ENCODE peak calls at places on chromosome 4, in five cellular contexts. H is GM13977, P is tibial nerve, K is spleen, V is bronchial epithelial cell. Z is an unnamed sample.

GRCh38 chr4:116110713-116111112 is 974.7 kb downstream of the TRAM1L1 start:
- DNase-seq in P (no peak), K (no peak), V (no peak), H (no peak), Z (no peak)

GRCh38 chr4:139875456-139875855 is 209.8 kb downstream of the MGST2 start:
- DNase-seq in V (no peak), H (no peak), P (no peak), K (no peak), Z (no peak)

GRCh38 chr4:101865501-101866062 is 75.1 kb downstream of the BANK1 start:
- DNase-seq in K (no peak), P (no peak), H (no peak), V (peak), Z (no peak)

GRCh38 chr4:48337726-48338125 is 3.6 kb upstream of the SLAIN2 start:
- DNase-seq in H (no peak), K (no peak), V (peak), P (no peak), Z (no peak)

GRCh38 chr4:7398788-7399432 is 35.8 kb downstream of the PSAPL1 start:
- DNase-seq in V (no peak), P (no peak), H (no peak), K (no peak), Z (no peak)

GRCh38 chr4:12239897-12240636 is 811.4 kb upstream of the HS3ST1 start:
- DNase-seq in K (no peak), P (no peak), V (no peak), H (no peak), Z (no peak)

GRCh38 chr4:15936495-15936894 is 2.0 kb downstream of the FGFBP1 start:
- DNase-seq in H (no peak), K (no peak), V (peak), P (no peak), Z (no peak)

GRCh38 chr4:186131935-186132334 is 27.4 kb downstream of the FAM149A start:
- DNase-seq in V (no peak), K (no peak), P (no peak), H (no peak), Z (no peak)

GRCh38 chr4:137674066-137674465 is 141.8 kb upstream of the PCDH18 start:
- DNase-seq in P (no peak), V (peak), K (no peak), H (no peak), Z (no peak)

GRCh38 chr4:184420402-184420801 is 53.9 kb downstream of the IRF2 start:
- DNase-seq in V (no peak), H (no peak), P (no peak), K (no peak), Z (no peak)

GRCh38 chr4:184419976-184420375 is 54.4 kb downstream of the IRF2 start:
- DNase-seq in P (no peak), K (no peak), H (no peak), V (no peak), Z (no peak)

GRCh38 chr4:184416913-184417734 is 57.2 kb downstream of the IRF2 start:
- DNase-seq in P (no peak), V (no peak), K (no peak), H (peak), Z (peak)

GRCh38 chr4:184415071-184415470 is 59.3 kb downstream of the IRF2 start:
- DNase-seq in K (no peak), V (peak), H (no peak), P (no peak), Z (no peak)

DNA sequence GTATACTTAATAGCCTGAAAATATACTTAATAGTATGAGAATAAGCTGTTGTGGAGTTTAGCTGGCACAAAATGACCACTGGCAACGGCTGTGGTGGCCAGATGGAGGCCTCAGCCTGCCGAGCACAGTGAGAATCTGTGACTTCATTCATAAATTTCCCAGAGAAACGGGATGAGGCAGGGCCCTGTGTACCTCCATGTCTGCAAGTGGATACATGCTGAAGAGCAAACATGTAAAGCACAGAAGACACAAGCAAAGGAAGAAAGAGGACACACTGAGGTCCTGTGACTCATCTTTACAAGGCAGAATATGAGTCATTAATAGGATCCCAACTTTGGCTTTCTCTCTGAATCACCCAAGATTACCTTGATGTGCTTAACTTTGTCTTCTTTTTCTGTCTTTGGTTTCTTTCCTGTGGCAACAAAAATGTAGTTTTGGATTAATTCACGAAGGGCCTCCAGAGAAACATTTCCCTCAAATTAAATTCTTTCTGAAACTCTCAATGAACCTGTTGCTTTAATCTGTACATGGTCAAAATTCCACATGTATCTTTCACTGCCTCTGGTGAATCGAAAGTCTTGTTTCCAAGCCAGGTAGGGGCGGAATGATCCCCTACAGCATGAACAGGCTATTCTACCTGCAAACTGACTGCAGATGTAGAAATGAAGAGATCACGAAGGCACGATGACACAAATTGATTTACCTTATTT is 56.4 kb downstream of the IRF2 start:
- DNase-seq in V (peak), K (no peak), P (no peak), H (peak), Z (peak)
- TF ChIP-seq CTCF in V (no peak), K (no peak), P (no peak), H (no peak), Z (no peak)

DNA sequence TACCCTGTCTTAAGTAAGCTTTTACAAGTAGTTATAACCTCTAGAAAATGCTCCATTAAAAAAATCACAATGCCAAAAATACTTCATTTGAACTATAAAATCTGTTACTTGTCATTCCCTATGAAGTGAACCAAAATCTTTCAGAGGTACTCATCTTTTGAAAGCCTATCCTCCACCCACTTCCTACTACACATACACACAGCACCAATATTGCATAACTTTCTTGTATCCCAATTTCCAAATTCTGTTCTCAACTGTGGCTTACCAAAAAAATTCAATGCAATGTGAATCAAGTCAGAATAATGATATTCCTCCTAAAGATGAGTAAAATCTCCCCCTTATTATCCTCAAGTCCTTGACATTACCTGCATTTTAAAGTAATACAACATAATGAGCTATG is 15.9 kb downstream of the DHX15 start:
- DNase-seq in H (no peak), P (no peak), K (no peak), V (no peak), Z (no peak)
- TF ChIP-seq CTCF in H (no peak), P (no peak), K (no peak), V (no peak), Z (no peak)

GRCh38 chr4:150725957-150726523 is 144.1 kb downstream of the MAB21L2 start:
- DNase-seq in V (no peak), P (no peak), H (no peak), K (no peak), Z (no peak)

GRCh38 chr4:150720973-150721518 is 139.1 kb downstream of the MAB21L2 start:
- DNase-seq in P (no peak), H (no peak), V (no peak), K (no peak), Z (no peak)

GRCh38 chr4:150723727-150724411 is 141.9 kb downstream of the MAB21L2 start:
- DNase-seq in K (no peak), P (no peak), H (no peak), V (no peak), Z (no peak)

GRCh38 chr4:150717952-150718351 is 136.0 kb downstream of the MAB21L2 start:
- DNase-seq in P (no peak), V (no peak), H (no peak), K (no peak), Z (no peak)

GRCh38 chr4:150722908-150723362 is 141.0 kb downstream of the MAB21L2 start:
- DNase-seq in H (no peak), K (no peak), P (peak), V (peak), Z (no peak)
- TF ChIP-seq CTCF in H (no peak), K (no peak), P (no peak), V (peak), Z (no peak)

GRCh38 chr4:1721003-1721665 is at the start of the genes TACC3 and TMEM129:
- DNase-seq in V (peak), K (peak), H (peak), P (peak), Z (peak)

GRCh38 chr4:1723131-1723801 is 1.9 kb downstream of the TACC3 start:
- DNase-seq in K (peak), V (peak), H (peak), P (no peak), Z (peak)

GRCh38 chr4:1720163-1720983 is 750 bp downstream of the TMEM129 start:
- DNase-seq in H (peak), V (no peak), K (peak), P (no peak), Z (peak)

GRCh38 chr4:1721666-1722550 is 587 bp downstream of the TACC3 start:
- DNase-seq in K (peak), P (no peak), V (no peak), H (peak), Z (peak)

GRCh38 chr4:1722551-1723071 is 1.3 kb downstream of the TACC3 start:
- DNase-seq in V (no peak), K (peak), H (no peak), P (no peak), Z (no peak)
- TF ChIP-seq CTCF in V (no peak), K (no peak), H (no peak), P (no peak), Z (peak)

GRCh38 chr4:1745165-1745564 is 23.8 kb downstream of the TACC3 start:
- DNase-seq in H (no peak), P (no peak), K (no peak), V (no peak), Z (no peak)

GRCh38 chr4:1743975-1744374 is 22.7 kb downstream of the TACC3 start:
- DNase-seq in H (no peak), K (no peak), V (no peak), P (no peak), Z (no peak)

GRCh38 chr4:1745697-1746096 is 24.4 kb downstream of the TACC3 start:
- DNase-seq in H (no peak), V (no peak), K (no peak), P (no peak), Z (no peak)

GRCh38 chr4:1743551-1743950 is 22.2 kb downstream of the TACC3 start:
- DNase-seq in H (no peak), P (no peak), K (no peak), V (no peak), Z (no peak)

DNA sequence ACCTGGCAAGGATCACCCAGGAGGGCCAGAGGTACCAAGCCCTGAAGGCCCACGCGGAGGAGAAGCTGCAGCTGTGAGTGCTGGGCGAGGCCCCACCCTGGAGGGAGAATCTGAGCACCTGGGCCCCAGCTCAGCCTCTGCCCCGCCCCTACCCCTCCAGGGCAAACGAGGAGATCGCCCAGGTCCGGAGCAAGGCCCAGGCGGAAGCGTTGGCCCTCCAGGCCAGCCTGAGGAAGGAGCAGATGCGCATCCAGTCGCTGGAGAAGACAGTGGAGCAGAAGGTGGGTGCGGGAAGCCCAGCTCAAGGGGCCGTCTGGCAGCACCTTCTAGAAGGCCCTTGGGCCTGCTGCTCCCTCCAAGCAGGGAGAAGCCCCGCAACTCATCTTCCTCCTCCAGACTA is 23.2 kb downstream of the TACC3 start:
- DNase-seq in K (no peak), P (no peak), V (no peak), H (no peak), Z (no peak)
- TF ChIP-seq CTCF in K (no peak), P (no peak), V (no peak), H (no peak), Z (no peak)